ENCODE peak calls at places on chromosomes 12 and 14, in ten cellular contexts. V is SK-N-SH, B is sigmoid colon, S is GM06990, K is stomach, A is suprapubic skin, I is kidney epithelial cell, N is uterus, U is osteoblast, J is upper lobe of left lung. G is an unnamed sample.

GRCh38 chr14:45970589-45970988 is 681.0 kb downstream of the RPL10L start:
- DNase-seq in K (no peak), U (no peak), A (no peak), B (no peak), J (no peak), S (no peak), I (no peak), N (no peak), V (no peak), G (no peak)

GRCh38 chr12:2457215-2458112 is 337.3 kb upstream of the FKBP4 start:
- DNase-seq in U (no peak), I (no peak), J (no peak), A (no peak), V (no peak), K (no peak), B (no peak), S (no peak), N (no peak), G (no peak)

GRCh38 chr12:100539209-100539608 is 34.3 kb upstream of the GAS2L3 start:
- DNase-seq in I (no peak), V (no peak), S (no peak), A (no peak), J (no peak), B (no peak), U (no peak), K (no peak), N (no peak), G (peak)

GRCh38 chr12:53624453-53624852 is 1.7 kb downstream of the ATF7 start:
- DNase-seq in I (no peak), K (no peak), A (no peak), B (no peak), N (no peak), S (no peak), U (no peak), J (no peak), V (no peak), G (peak)

GRCh38 chr12:5506821-5507231 is 74.9 kb downstream of the NTF3 start:
- DNase-seq in I (no peak), N (no peak), B (no peak), S (no peak), A (no peak), U (no peak), V (no peak), K (no peak), J (no peak), G (no peak)

GRCh38 chr12:80632835-80633234 is 74.6 kb upstream of the MYF6 start:
- DNase-seq in S (no peak), I (no peak), U (peak), K (no peak), V (peak), B (no peak), A (no peak), J (no peak), N (no peak), G (no peak)

GRCh38 chr14:101082436-101083384 is 179.2 kb upstream of the RTL1 start:
- DNase-seq in V (no peak), J (no peak), I (no peak), S (no peak), N (no peak), B (peak), U (no peak), A (peak), K (peak), G (no peak)

GRCh38 chr12:52579468-52580450 is 6.1 kb upstream of the KRT74 start:
- DNase-seq in A (no peak), B (peak), K (no peak), V (no peak), S (no peak), I (no peak), U (no peak), J (no peak), N (no peak), G (no peak)

GRCh38 chr12:2058837-2059236 is 6.0 kb downstream of the CACNA1C start:
- DNase-seq in U (no peak), I (no peak), J (no peak), A (no peak), V (no peak), K (no peak), B (no peak), N (no peak), S (no peak), G (no peak)

GRCh38 chr12:40534828-40535227 is 157.4 kb upstream of the CNTN1 start:
- DNase-seq in I (no peak), J (no peak), N (no peak), K (no peak), V (no peak), U (no peak), S (no peak), A (no peak), B (no peak), G (no peak)

GRCh38 chr12:124767075-124767821 is 96.4 kb downstream of the SCARB1 start:
- DNase-seq in V (peak), N (peak), B (peak), K (peak), U (peak), A (peak), J (peak), I (no peak), S (peak), G (peak)

GRCh38 chr12:105492591-105492990 is 162.1 kb downstream of the C12orf75 start:
- DNase-seq in A (no peak), B (no peak), U (no peak), N (no peak), I (peak), S (no peak), J (no peak), V (no peak), K (no peak), G (peak)

DNA sequence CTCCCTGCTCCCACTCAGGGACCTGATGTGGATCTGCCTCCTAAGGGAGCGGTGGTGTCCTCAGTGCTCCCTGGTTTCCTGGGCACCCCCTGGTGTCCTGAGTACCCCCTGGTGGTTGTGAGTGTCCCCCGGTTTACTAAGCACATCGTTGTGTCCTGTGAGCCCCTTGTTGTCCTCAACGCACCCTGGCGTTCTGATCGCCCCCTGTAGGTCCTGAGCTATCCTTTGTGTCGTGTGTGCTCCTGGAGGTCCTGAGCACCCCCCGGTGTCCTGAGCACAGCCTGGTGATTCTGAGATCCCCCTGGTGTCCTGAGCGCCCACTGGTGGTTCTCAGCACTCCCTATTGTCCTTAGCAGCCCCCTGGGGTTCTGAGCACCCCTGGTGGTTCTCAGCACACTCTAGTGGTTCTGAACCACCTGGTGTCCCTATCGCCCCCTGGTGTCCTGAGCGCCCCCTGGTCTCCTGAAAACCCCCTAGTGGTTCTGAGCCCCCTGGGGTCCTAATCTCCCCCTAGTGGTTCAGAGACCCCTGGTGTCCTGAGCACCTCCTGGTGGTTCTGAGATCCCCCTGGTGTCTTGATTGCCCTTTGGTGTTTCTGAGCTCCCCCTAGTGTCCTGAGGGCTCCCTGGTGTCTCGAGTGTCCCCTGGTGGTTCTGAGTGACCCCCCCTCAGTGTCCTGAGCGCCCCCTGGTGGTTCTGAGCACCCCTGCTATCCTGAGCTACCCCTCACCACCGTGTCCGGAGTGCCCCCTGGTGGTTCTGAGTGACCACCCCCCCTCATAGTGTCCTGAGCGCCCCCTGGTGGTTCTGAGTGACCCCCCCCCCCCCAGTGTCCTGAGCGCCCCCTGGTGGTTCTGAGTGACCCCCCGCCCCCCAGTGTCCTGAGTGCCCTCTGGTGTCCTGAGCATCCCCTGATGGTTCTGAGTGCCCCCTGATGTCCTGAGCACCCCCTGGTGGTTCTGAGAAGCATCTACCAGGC is 615.1 kb downstream of the TMEM121 start:
- DNase-seq in B (no peak), U (peak), K (no peak), J (no peak), N (no peak), V (peak), A (no peak), I (no peak), S (peak), G (no peak)
- TF ChIP-seq CTCF in B (no peak), U (no peak), K (no peak), J (no peak), N (no peak), V (no peak), A (no peak), I (no peak), S (peak), G (no peak)

GRCh38 chr14:36518586-36519430 is 1.2 kb downstream of the NKX2-1 start:
- DNase-seq in K (no peak), V (peak), B (no peak), N (no peak), U (no peak), J (peak), I (no peak), S (no peak), A (no peak), G (no peak)

GRCh38 chr14:36519431-36520321 is at the start of gene NKX2-1:
- DNase-seq in A (no peak), U (peak), K (no peak), I (no peak), N (no peak), S (no peak), B (no peak), J (peak), V (peak), G (no peak)

GRCh38 chr14:36521598-36522345 is 1.7 kb upstream of the NKX2-1 start:
- DNase-seq in V (no peak), J (peak), A (no peak), I (no peak), B (no peak), K (no peak), S (no peak), U (peak), N (no peak), G (no peak)

GRCh38 chr14:36522347-36522971 is 2.4 kb upstream of the NKX2-1 start:
- DNase-seq in S (no peak), A (no peak), B (no peak), I (no peak), N (no peak), J (peak), K (no peak), U (no peak), V (no peak), G (no peak)

GRCh38 chr14:36520601-36521525 is 831 bp upstream of the NKX2-1 start:
- DNase-seq in V (peak), N (no peak), J (peak), U (peak), I (no peak), K (peak), S (no peak), B (no peak), A (no peak), G (peak)
- H3K4me3 ChIP-seq in V (no peak), N (no peak), J (peak), U (peak), I (no peak), K (peak), S (no peak), B (peak), A (peak), G (no peak)

GRCh38 chr14:104972301-104973211 is 5.6 kb downstream of the AHNAK2 start:
- DNase-seq in N (peak), A (peak), V (no peak), K (peak), J (peak), U (peak), S (no peak), B (peak), I (no peak), G (no peak)
- TF ChIP-seq CTCF in N (no peak), A (no peak), V (no peak), K (no peak), J (no peak), U (no peak), S (no peak), B (no peak), I (peak), G (no peak)

GRCh38 chr12:95217377-95218163 is at the start of the genes FGD6 and VEZT:
- DNase-seq in V (peak), S (peak), K (peak), B (peak), I (peak), N (peak), J (peak), A (peak), U (peak), G (peak)

GRCh38 chr12:95218164-95218851 is 701 bp downstream of the VEZT start:
- DNase-seq in K (no peak), S (peak), V (no peak), I (no peak), N (no peak), J (no peak), A (no peak), U (peak), B (no peak), G (peak)

GRCh38 chr12:95220726-95221125 is 3.1 kb downstream of the VEZT start:
- DNase-seq in B (no peak), V (no peak), A (no peak), J (no peak), I (no peak), K (no peak), U (no peak), S (no peak), N (no peak), G (no peak)

GRCh38 chr12:95218852-95219171 is 1.2 kb downstream of the VEZT start:
- DNase-seq in V (no peak), A (no peak), S (peak), I (no peak), U (peak), N (no peak), K (no peak), J (no peak), B (no peak), G (no peak)

DNA sequence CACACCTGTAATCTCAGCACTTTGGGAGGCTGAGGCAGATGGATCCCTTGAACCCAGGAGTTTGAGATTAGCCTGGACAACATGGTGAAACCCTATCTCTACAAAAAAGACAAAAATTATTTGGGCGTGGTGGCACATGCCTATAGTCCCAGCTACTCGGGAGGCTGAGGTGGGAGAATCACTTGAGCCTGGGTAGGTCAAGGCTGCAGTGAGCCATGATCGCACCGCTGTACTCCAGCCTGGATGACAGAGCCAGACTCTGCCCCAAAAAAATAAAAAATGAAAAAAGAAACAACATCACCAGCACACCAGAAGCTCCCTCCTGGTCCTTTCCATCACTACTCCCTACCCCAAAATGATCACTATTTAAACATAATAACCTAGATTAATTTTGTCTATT is 2.6 kb downstream of the VEZT start:
- DNase-seq in I (no peak), B (no peak), A (no peak), V (no peak), U (no peak), J (no peak), K (no peak), N (no peak), S (no peak), G (no peak)
- H3K4me3 ChIP-seq in I (no peak), B (no peak), A (no peak), V (peak), U (no peak), J (no peak), K (no peak), N (no peak), S (peak), G (no peak)